ENCODE peak calls at places on chromosomes 4 and X, in six cellular contexts. Y, T, A, Q, C and D are unnamed samples.

GRCh38 chr4:26032572-26033320 is 118.7 kb downstream of the SMIM20 start:
- DNase-seq in A (no peak), Q (no peak), C (peak; percentile 70), T (peak; percentile 91), Y (no peak), D (peak; percentile 16)

GRCh38 chr4:8675906-8676305 is 83.3 kb downstream of the CPZ start:
- DNase-seq in A (no peak), T (no peak), Y (no peak), Q (no peak), C (no peak), D (no peak)

GRCh38 chr4:109890076-109890475 is 22.6 kb upstream of the EGF start:
- DNase-seq in Y (no peak), T (no peak), Q (no peak), C (no peak), A (no peak), D (no peak)

GRCh38 chr4:121072080-121072835 is at the start of gene NDNF:
- DNase-seq in Y (no peak), Q (peak; percentile 76), A (peak; percentile 81), C (peak; percentile 55), T (peak; percentile 75), D (peak; percentile 14)

GRCh38 chr4:120990246-120990645 is 67.7 kb upstream of the PRDM5 start:
- DNase-seq in Q (no peak), T (no peak), Y (no peak), A (peak; percentile 64), C (no peak), D (no peak)

GRCh38 chr4:27789768-27790167 is 929.1 kb downstream of the STIM2 start:
- DNase-seq in Q (no peak), Y (no peak), C (peak; percentile 6), A (no peak), T (peak; percentile 9), D (no peak)

GRCh38 chr4:32268949-32269348 is 1548.8 kb downstream of the PCDH7 start:
- DNase-seq in Q (no peak), C (peak; percentile 3), A (no peak), Y (no peak), T (no peak), D (no peak)

GRCh38 chrX:54695816-54696487 is 102.1 kb downstream of the ITIH6 start:
- DNase-seq in C (peak; percentile 7), T (peak; percentile 41), Q (no peak), A (no peak), Y (no peak), D (no peak)

GRCh38 chrX:117839544-117839943 is 277.1 kb downstream of the KLHL13 start:
- DNase-seq in C (no peak), A (peak; percentile 53), Q (no peak), Y (no peak), T (no peak), D (no peak)

GRCh38 chr4:163404570-163404969 is 60.9 kb downstream of the NPY5R start:
- DNase-seq in T (no peak), Q (no peak), A (no peak), C (no peak), Y (no peak), D (no peak)

GRCh38 chr4:102825261-102826071 is 1.9 kb downstream of the UBE2D3 start:
- DNase-seq in C (peak; percentile 80), Y (peak; percentile 62), T (peak; percentile 83), Q (peak; percentile 48), A (peak; percentile 65), D (peak; percentile 57)

GRCh38 chr4:141807073-141807472 is 170.7 kb downstream of the IL15 start:
- DNase-seq in Q (no peak), Y (no peak), C (peak; percentile 18), A (no peak), T (peak; percentile 65), D (no peak)

GRCh38 chrX:49186125-49187027 is at the start of gene PRICKLE3:
- DNase-seq in C (peak; percentile 68), T (peak; percentile 77), A (peak; percentile 93), Q (peak; percentile 91), Y (no peak), D (peak; percentile 72)

GRCh38 chrX:147803948-147804347 is 107.8 kb upstream of the FMR1 start:
- DNase-seq in T (peak; percentile 27), Q (no peak), Y (no peak), C (no peak), A (no peak), D (no peak)

GRCh38 chrX:154721155-154721554 is 29.7 kb downstream of the GAB3 start:
- DNase-seq in Q (no peak), C (no peak), T (no peak), Y (no peak), A (no peak), D (no peak)

GRCh38 chr4:111722321-111722720 is 422.9 kb upstream of the FAM241A start:
- DNase-seq in C (no peak), A (no peak), Y (no peak), T (no peak), Q (no peak), D (no peak)

GRCh38 chr4:174521800-174522182 is 497 bp downstream of the HPGD start:
- DNase-seq in T (peak; percentile 15), Y (no peak), Q (peak; percentile 30), A (peak; percentile 71), C (no peak), D (no peak)

DNA sequence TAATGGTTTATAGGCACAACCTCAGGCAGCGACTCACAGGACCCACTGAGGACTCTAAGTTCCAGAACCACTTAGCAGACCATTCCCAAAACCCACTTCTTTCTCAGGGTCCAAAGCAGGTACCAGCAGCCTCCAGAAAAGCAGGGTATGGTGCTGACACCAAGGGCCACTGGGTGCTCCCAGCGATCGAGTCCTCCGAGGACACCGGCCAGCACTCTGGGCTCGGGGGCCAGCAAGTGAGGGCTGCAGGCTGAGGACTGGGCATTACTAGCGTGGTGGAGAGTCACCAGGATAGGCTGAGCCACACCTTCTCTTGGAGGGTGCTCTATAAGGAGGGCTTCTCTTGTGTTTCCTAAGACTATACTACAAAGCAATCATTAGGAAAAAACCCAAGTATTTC is 19.3 kb downstream of the LETM1 start:
- DNase-seq in C (no peak), Y (no peak), Q (no peak), T (no peak), A (no peak), D (no peak)
- H3K36me3 ChIP-seq in C (peaks cover 84% of the 10 kb centered on the region), Y (peaks cover 7% of the 10 kb centered on the region), Q (peaks cover 87% of the 10 kb centered on the region), T (peaks cover 13% of the 10 kb centered on the region), A (peaks cover 66% of the 10 kb centered on the region), D (peaks cover 3% of the 10 kb centered on the region)

GRCh38 chr4:41856797-41857196 is 78.4 kb upstream of the TMEM33 start:
- DNase-seq in A (no peak), Q (no peak), Y (no peak), T (no peak), C (no peak), D (no peak)
- H3K27me3 ChIP-seq in A (peaks cover 97% of the 10 kb centered on the region), Q (no peaks in the 10 kb centered on the region), Y (no peaks in the 10 kb centered on the region), T (peaks cover 53% of the 10 kb centered on the region), C (peaks cover 47% of the 10 kb centered on the region), D (no peaks in the 10 kb centered on the region)

GRCh38 chrX:153614818-153615217 is 15.9 kb upstream of the CCNQ start:
- DNase-seq in Q (no peak), A (no peak), C (no peak), Y (no peak), T (no peak), D (no peak)
- H3K36me3 ChIP-seq in Q (no peaks in the 10 kb centered on the region), A (no peaks in the 10 kb centered on the region), C (no peaks in the 10 kb centered on the region), Y (no peaks in the 10 kb centered on the region), T (no peaks in the 10 kb centered on the region), D (no peaks in the 10 kb centered on the region)

GRCh38 chrX:138946941-138947340 is 235.4 kb upstream of the FGF13 start:
- DNase-seq in Y (no peak), T (peak; percentile 40), A (no peak), C (no peak), Q (no peak), D (no peak)
- H3K27me3 ChIP-seq in Y (no peaks in the 10 kb centered on the region), T (no peaks in the 10 kb centered on the region), A (no peaks in the 10 kb centered on the region), C (no peaks in the 10 kb centered on the region), Q (no peaks in the 10 kb centered on the region), D (no peaks in the 10 kb centered on the region)

GRCh38 chr4:183312841-183313240 is 7.2 kb downstream of the CLDN22 start:
- DNase-seq in Y (no peak), Q (no peak), T (no peak), C (no peak), A (no peak), D (no peak)

GRCh38 chr4:183318656-183319055 is 1.4 kb downstream of the CLDN22 start:
- DNase-seq in Y (no peak), C (no peak), Q (no peak), T (no peak), A (no peak), D (no peak)

GRCh38 chr4:183314806-183315205 is 5.3 kb downstream of the CLDN22 start:
- DNase-seq in Q (no peak), T (no peak), Y (no peak), A (no peak), C (no peak), D (no peak)

DNA sequence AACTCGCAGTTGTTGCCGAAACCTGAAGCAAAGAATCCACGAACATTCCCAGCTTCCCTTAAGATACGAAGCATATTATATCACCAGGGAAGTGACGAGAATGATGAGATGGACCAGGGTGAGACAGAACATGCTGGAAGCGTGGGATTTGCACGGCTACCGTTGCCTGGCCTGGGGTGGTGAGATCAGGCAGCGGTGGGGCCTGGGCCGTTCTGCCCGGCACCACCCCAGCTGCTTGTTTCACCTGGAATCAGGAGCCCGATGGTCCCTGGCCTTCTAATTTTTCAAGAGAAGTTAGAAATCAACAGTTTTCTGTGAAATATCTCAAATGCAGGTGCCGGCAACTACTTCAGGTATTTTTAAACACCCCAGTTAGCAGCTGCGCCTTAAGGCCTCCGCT is 5.7 kb downstream of the CLDN22 start:
- DNase-seq in Y (no peak), C (no peak), A (no peak), Q (no peak), T (no peak), D (no peak)
- H3K36me3 ChIP-seq in Y (no peaks in the 10 kb centered on the region), C (peaks cover 48% of the 10 kb centered on the region), A (peaks cover 93% of the 10 kb centered on the region), Q (peaks cover 33% of the 10 kb centered on the region), T (peaks cover 45% of the 10 kb centered on the region), D (peaks cover 47% of the 10 kb centered on the region)

GRCh38 chrX:72368796-72369195 is 63.1 kb upstream of the CITED1 start:
- DNase-seq in Q (no peak), A (no peak), Y (no peak), T (no peak), C (no peak), D (no peak)

GRCh38 chrX:72366178-72366577 is 60.5 kb upstream of the CITED1 start:
- DNase-seq in C (no peak), A (no peak), Q (no peak), Y (no peak), T (no peak), D (no peak)

GRCh38 chrX:72366746-72367145 is 61.0 kb upstream of the CITED1 start:
- DNase-seq in Y (no peak), Q (no peak), C (no peak), T (no peak), A (no peak), D (no peak)

GRCh38 chrX:72365126-72365525 is 59.4 kb upstream of the CITED1 start:
- DNase-seq in Q (no peak), Y (no peak), C (no peak), A (no peak), T (no peak), D (no peak)

GRCh38 chrX:72367524-72367923 is 61.8 kb upstream of the CITED1 start:
- DNase-seq in T (no peak), Y (no peak), A (no peak), Q (no peak), C (no peak), D (no peak)
- H3K27me3 ChIP-seq in T (no peaks in the 10 kb centered on the region), Y (no peaks in the 10 kb centered on the region), A (no peaks in the 10 kb centered on the region), Q (no peaks in the 10 kb centered on the region), C (peaks cover 47% of the 10 kb centered on the region), D (peaks cover 4% of the 10 kb centered on the region)